ENCODE peak calls at places on chromosomes 6 and 20, in seven cellular contexts. O is choroid plexus epithelial cell, M is coronary artery, S is foreskin fibroblast, D is heart left ventricle, H is IMR-90, E is AG04450. I is an unnamed sample.

GRCh38 chr6:8108031-8108660 is 5.8 kb upstream of the EEF1E1 start:
- DNase-seq in H (peak), O (peak), M (no peak), D (no peak), E (peak), S (peak), I (peak)

GRCh38 chr20:51523276-51524013 is 19.1 kb downstream of the NFATC2 start:
- DNase-seq in D (no peak), O (no peak), S (no peak), E (no peak), M (no peak), H (no peak), I (no peak)

GRCh38 chr6:44234101-44235090 is 11.0 kb downstream of the SLC29A1 start:
- DNase-seq in D (peak), E (peak), O (peak), H (peak), S (peak), M (peak), I (peak)

GRCh38 chr6:113879186-113880096 is 22.3 kb downstream of the MARCKS start:
- DNase-seq in O (peak), E (no peak), M (no peak), H (peak), D (peak), S (peak), I (peak)

GRCh38 chr20:23160536-23161243 is 74.6 kb upstream of the CD93 start:
- DNase-seq in E (no peak), M (peak), H (no peak), D (peak), O (peak), S (no peak), I (peak)

GRCh38 chr20:46439837-46440236 is 33.4 kb upstream of the ELMO2 start:
- DNase-seq in S (no peak), H (no peak), E (no peak), D (no peak), M (no peak), O (no peak), I (no peak)

GRCh38 chr20:13261460-13262301 is 40.6 kb downstream of the ISM1 start:
- DNase-seq in E (peak), H (peak), M (no peak), O (peak), D (no peak), S (peak), I (no peak)

GRCh38 chr20:13288357-13288756 is 67.3 kb downstream of the ISM1 start:
- DNase-seq in H (no peak), M (no peak), O (no peak), E (no peak), S (no peak), D (no peak), I (no peak)

GRCh38 chr6:25699649-25700048 is 47.6 kb downstream of the SCGN start:
- DNase-seq in O (no peak), D (no peak), S (no peak), H (no peak), M (no peak), E (no peak), I (no peak)

DNA sequence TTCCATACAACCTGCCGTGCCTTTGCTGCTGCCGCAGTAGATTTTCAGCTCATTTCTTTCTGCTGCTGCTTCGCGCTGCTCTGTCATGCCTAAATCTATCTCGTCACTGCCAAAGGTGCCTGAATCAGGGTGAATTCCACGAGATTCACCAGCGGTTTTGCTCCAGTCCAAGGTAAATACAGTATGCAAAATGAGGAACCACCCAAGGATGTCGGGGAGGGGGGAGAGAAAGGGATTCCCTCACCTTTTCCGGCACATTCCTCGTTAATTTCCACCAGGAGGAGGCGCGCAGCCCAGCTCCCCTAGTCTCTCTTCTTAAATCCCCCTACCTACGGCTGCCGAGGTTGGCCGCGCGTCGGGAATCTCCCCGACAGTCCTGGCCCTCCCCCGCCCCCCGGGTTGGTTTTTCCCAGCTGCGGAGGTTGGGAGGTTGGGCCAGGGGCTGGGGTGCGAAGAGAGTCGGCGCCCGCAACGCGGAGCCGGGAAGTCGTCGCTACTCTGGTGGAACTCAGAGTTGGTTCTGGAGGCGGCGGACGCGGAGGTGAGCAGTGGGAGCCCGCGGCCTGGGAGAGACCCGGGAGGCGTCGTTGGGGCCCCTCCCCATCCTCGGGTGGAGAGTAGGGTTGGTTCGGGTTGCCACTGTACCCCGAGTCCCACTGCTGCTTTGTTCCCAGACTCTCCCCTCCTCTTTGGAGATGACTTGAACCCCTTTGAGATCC is at the start of gene TPBG:
- DNase-seq in O (peak), S (peak), M (peak), D (peak), E (peak), H (peak), I (peak)
- H3K4me3 ChIP-seq in O (peak), S (peak), M (peak), D (peak), E (peak), H (peak), I (peak)

GRCh38 chr6:151616600-151616999 is 122.8 kb downstream of the CCDC170 start:
- DNase-seq in O (no peak), H (no peak), E (no peak), D (no peak), S (no peak), M (no peak), I (no peak)
- H3K4me3 ChIP-seq in O (no peak), H (no peak), E (no peak), D (no peak), S (no peak), M (no peak), I (no peak)

DNA sequence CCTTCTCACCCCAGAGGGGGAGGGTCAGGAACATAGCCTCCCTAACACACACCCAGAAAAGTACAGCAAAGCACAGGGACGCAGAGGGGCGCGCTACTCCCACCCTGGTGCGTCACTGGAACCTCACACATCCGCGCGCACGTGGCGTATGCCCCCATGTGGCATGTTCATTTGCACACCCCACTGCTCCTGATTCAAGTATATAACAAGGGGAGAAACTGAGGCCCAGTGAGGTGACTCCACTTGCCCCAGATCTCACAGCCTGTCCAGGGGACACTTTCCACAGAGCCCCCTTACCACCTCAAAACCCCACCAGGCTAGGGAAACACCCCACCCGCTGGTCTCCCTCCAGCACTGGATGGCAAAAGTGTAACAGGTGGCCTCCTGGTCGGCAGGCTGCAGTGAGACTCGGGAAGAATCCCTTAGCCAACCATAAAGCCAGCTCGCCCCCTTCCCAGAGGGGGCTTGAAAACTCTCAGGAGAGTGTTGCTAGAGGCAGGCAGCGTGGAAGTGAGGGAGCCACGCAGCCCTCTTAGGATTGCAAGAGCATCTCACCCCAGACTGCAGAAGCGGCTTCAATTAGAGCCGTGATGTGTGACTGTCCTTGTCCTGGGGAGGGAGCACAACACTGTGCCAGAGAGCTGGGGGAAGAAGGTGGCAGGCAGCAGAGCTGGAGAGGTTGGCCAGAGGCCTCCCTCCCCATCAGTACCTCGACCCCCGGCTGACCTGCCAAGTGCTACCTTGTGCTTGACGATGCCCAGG is at the start of gene GRM4:
- DNase-seq in D (peak), O (no peak), S (no peak), H (no peak), M (no peak), E (no peak), I (no peak)
- H3K4me3 ChIP-seq in D (peak), O (peak), S (peak), H (peak), M (peak), E (peak), I (peak)

DNA sequence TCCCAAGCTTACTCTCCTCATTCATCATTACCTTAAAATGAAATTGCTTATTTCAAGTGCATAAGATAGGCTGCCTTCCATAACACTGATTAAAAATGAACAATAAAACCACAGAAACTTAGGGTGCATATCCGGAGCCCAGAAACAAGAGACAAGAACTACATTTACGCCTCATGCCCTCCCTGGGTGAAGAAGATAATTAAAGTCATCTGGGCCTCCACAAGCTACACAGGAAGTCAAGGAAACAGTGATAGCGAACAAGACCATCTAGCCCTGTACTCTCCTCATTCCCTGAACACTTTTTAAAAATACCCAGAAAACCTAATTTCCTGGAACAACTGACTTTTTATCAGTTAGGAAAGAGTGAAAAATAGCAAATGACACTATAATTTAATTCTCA is 6.3 kb downstream of the SOD2 start:
- DNase-seq in H (no peak), S (no peak), M (no peak), E (no peak), O (no peak), D (no peak), I (no peak)
- H3K4me3 ChIP-seq in H (no peak), S (no peak), M (no peak), E (no peak), O (no peak), D (no peak), I (no peak)

DNA sequence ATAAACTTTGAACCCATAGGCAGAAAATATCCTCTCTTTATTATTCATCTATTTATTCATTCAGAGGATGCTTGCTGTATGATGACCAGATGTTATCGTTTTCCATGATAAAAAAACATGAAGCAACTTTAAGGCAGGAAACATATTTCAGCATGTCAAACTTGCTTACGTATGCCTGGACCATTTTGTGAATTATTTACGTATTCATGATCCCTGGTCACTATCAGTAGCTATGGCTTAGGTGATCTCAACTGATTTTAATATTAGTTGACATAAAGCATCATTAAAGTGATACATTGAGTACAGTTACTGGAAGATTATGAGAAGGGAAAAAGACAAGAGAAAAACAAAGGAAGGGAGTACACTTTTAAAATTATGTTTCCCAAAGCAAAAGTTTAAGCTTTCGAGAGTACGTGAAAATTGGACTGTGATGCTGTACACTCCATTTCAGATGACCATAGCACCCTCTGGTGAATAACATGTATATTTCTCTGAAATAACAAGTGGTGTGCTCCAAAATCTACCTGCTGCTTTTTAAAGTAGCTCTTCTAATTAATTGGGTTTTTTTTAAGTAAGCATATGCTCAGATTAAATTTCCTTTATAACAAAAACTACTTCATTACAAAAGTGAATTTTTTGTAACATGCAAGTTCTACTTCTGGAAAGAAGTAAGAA is 215.1 kb upstream of the HSF2 start:
- DNase-seq in D (no peak), O (peak), M (no peak), S (peak), H (peak), E (peak), I (peak)
- H3K4me3 ChIP-seq in D (peak), O (no peak), M (peak), S (peak), H (peak), E (peak), I (no peak)

GRCh38 chr6:105135907-105136432 is 43.8 kb downstream of the POPDC3 start:
- DNase-seq in D (no peak), E (no peak), M (no peak), H (peak), S (no peak), O (peak), I (peak)
- H3K4me3 ChIP-seq in D (peak), E (peak), M (peak), H (peak), S (peak), O (peak), I (peak)

GRCh38 chr6:135880066-135880972 is 28.8 kb downstream of the PDE7B start:
- DNase-seq in D (no peak), E (no peak), M (no peak), S (peak), H (peak), O (peak), I (peak)
- H3K4me3 ChIP-seq in D (peak), E (peak), M (peak), S (no peak), H (peak), O (peak), I (peak)

I was measured in astrocyte.